ENCODE peak calls at places on chromosomes 3 and 15, in five cellular contexts. C, L, W, Q and T are unnamed samples.

GRCh38 chr15:41955100-41955499 is 17.3 kb downstream of the EHD4 start:
- DNase-seq in Q (no peak), W (no peak), C (no peak), L (no peak), T (no peak)

GRCh38 chr15:58146734-58147133 is 8.6 kb downstream of the AQP9 start:
- DNase-seq in L (no peak), W (peak), Q (no peak), C (peak), T (no peak)

GRCh38 chr15:30958219-30958618 is 33.2 kb downstream of the MTMR10 start:
- DNase-seq in C (no peak), Q (no peak), L (no peak), W (no peak), T (no peak)

GRCh38 chr3:191721983-191722382 is 261.0 kb downstream of the PYDC2 start:
- DNase-seq in W (no peak), Q (no peak), L (no peak), C (no peak), T (no peak)

GRCh38 chr3:159548675-159549335 is 439.8 kb upstream of the IL12A start:
- DNase-seq in L (no peak), W (peak), C (no peak), Q (no peak), T (peak)

GRCh38 chr3:56919137-56919796 is 117.5 kb upstream of the ARHGEF3 start:
- DNase-seq in W (no peak), Q (peak), C (no peak), L (no peak), T (no peak)

GRCh38 chr3:195001261-195001660 is 269.7 kb downstream of the XXYLT1 start:
- DNase-seq in W (no peak), Q (no peak), C (no peak), L (no peak), T (no peak)

GRCh38 chr3:171614318-171614967 is 154.2 kb upstream of the TNIK start:
- DNase-seq in W (peak), C (no peak), L (peak), Q (no peak), T (no peak)

GRCh38 chr15:84727429-84727828 is 11.5 kb upstream of the SEC11A start:
- DNase-seq in C (no peak), L (no peak), Q (no peak), W (no peak), T (peak)

GRCh38 chr15:66986951-66987350 is 78.5 kb upstream of the SMAD3 start:
- DNase-seq in W (no peak), L (no peak), C (no peak), Q (no peak), T (no peak)

GRCh38 chr3:76859596-76859995 is 180.3 kb upstream of the ROBO2 start:
- DNase-seq in Q (no peak), L (no peak), W (peak), C (no peak), T (no peak)

GRCh38 chr3:30539772-30540171 is 66.6 kb upstream of the TGFBR2 start:
- DNase-seq in Q (no peak), L (no peak), C (no peak), W (peak), T (peak)

GRCh38 chr15:57422113-57422754 is 45.9 kb downstream of the CGNL1 start:
- DNase-seq in W (peak), L (no peak), C (no peak), Q (no peak), T (no peak)

GRCh38 chr3:1082024-1082633 is 10.7 kb upstream of the CNTN6 start:
- DNase-seq in Q (no peak), W (peak), C (peak), L (peak), T (no peak)

GRCh38 chr3:134536760-134537159 is 50.9 kb downstream of the CEP63 start:
- DNase-seq in L (no peak), W (no peak), Q (no peak), C (no peak), T (no peak)

GRCh38 chr3:122023335-122023734 is 1.3 kb upstream of the ILDR1 start:
- DNase-seq in L (no peak), C (no peak), W (no peak), Q (no peak), T (no peak)

GRCh38 chr3:69081583-69082262 is 1.6 kb upstream of the UBA3 start:
- DNase-seq in L (peak), Q (no peak), C (peak), W (peak), T (peak)

GRCh38 chr3:46709721-46710120 is 7.9 kb downstream of the PRSS50 start:
- DNase-seq in W (no peak), C (no peak), Q (no peak), L (no peak), T (no peak)

GRCh38 chr3:71921036-71921435 is 136.1 kb upstream of the PROK2 start:
- DNase-seq in L (no peak), W (no peak), Q (no peak), C (no peak), T (no peak)

GRCh38 chr3:73710340-73710739 is 85.6 kb upstream of the PDZRN3 start:
- DNase-seq in W (no peak), L (no peak), Q (no peak), C (no peak), T (no peak)

GRCh38 chr15:53506370-53506769 is 253.1 kb downstream of the WDR72 start:
- DNase-seq in Q (no peak), L (no peak), W (no peak), C (peak), T (no peak)

GRCh38 chr15:74133071-74133702 is 2.8 kb downstream of the ISLR2 start:
- DNase-seq in L (no peak), Q (no peak), C (no peak), W (peak), T (no peak)

GRCh38 chr3:197507081-197507480 is 48.7 kb downstream of the BDH1 start:
- DNase-seq in L (no peak), C (no peak), Q (no peak), W (no peak), T (no peak)

GRCh38 chr15:70248116-70249025 is 150.7 kb upstream of the TLE3 start:
- DNase-seq in Q (no peak), L (no peak), C (no peak), W (peak), T (no peak)

GRCh38 chr15:75023194-75024101 is at the start of gene PPCDC:
- DNase-seq in C (peak), Q (peak), W (peak), L (peak), T (peak)

GRCh38 chr3:99439892-99440291 is 198.5 kb upstream of the COL8A1 start:
- DNase-seq in L (no peak), W (no peak), Q (no peak), C (no peak), T (no peak)

GRCh38 chr3:71185733-71186455 is 397.6 kb downstream of the FOXP1 start:
- DNase-seq in L (no peak), Q (no peak), W (peak), C (peak), T (peak)

GRCh38 chr3:45055032-45055410 is 28.9 kb downstream of the CLEC3B start:
- DNase-seq in W (peak), L (no peak), Q (no peak), C (no peak), T (peak)

GRCh38 chr3:31300802-31301443 is 231.8 kb upstream of the STT3B start:
- DNase-seq in Q (no peak), W (no peak), L (no peak), C (no peak), T (no peak)

GRCh38 chr15:51132384-51133139 is 37.9 kb upstream of the TNFAIP8L3 start:
- DNase-seq in L (peak), Q (no peak), C (peak), W (peak), T (peak)

GRCh38 chr3:194579091-194579606 is 54.1 kb downstream of the TMEM44 start:
- DNase-seq in C (no peak), W (no peak), Q (no peak), L (peak), T (peak)

GRCh38 chr3:177705976-177706866 is 508.9 kb upstream of the TBL1XR1 start:
- DNase-seq in W (no peak), C (no peak), L (no peak), Q (no peak), T (no peak)

GRCh38 chr3:101070260-101071121 is 77.3 kb upstream of the ABI3BP start:
- DNase-seq in C (peak), L (peak), Q (peak), W (peak), T (no peak)

GRCh38 chr3:71423151-71423906 is 160.2 kb downstream of the FOXP1 start:
- DNase-seq in Q (no peak), W (peak), C (peak), L (peak), T (peak)

GRCh38 chr3:138938877-138939562 is 7.9 kb downstream of the FOXL2 start:
- DNase-seq in Q (no peak), W (no peak), C (no peak), L (no peak), T (no peak)

GRCh38 chr15:90230071-90230494 is 3.7 kb downstream of the CIB1 start:
- DNase-seq in L (peak), W (peak), Q (no peak), C (no peak), T (no peak)

GRCh38 chr15:100708916-100709315 is 106.5 kb downstream of the ASB7 start:
- DNase-seq in W (no peak), Q (no peak), L (no peak), C (no peak), T (no peak)